ENCODE peak calls at places on chromosomes 3 and 15, in five cellular contexts. K is T-helper 2 cell, J is NCI-H1092 treated with DMSO at 0.1 percent for 48 hours, P is COR-L47, W is epithelial cell of esophagus. D is an unnamed sample.

GRCh38 chr15:29713784-29714183 is 108.5 kb downstream of the TJP1 start:
- DNase-seq in W (no peak), P (no peak), J (no peak), K (no peak), D (peak; percentile 20)

GRCh38 chr15:66783327-66784124 is 81.5 kb downstream of the SMAD6 start:
- DNase-seq in W (no peak), K (no peak), P (no peak), J (no peak), D (no peak)

GRCh38 chr3:162719684-162720341 is 1223.2 kb downstream of the OTOL1 start:
- DNase-seq in K (no peak), J (no peak), W (peak; percentile 96), P (peak; percentile 16), D (peak; percentile 50)

GRCh38 chr15:96340611-96341464 is 10.3 kb downstream of the NR2F2 start:
- DNase-seq in P (peak; percentile 55), K (no peak), W (no peak), J (peak; percentile 50), D (peak; percentile 75)

GRCh38 chr3:52490938-52491526 is 4.1 kb upstream of the STAB1 start:
- DNase-seq in W (no peak), J (no peak), P (no peak), K (no peak), D (no peak)

GRCh38 chr3:35079403-35079802 is 559.9 kb upstream of the ARPP21 start:
- DNase-seq in P (no peak), J (no peak), W (no peak), K (no peak), D (no peak)

GRCh38 chr3:165206454-165207266 is 10.5 kb upstream of the SLITRK3 start:
- DNase-seq in J (peak; percentile 76), P (peak; percentile 83), K (no peak), W (peak; percentile 83), D (peak; percentile 90)

GRCh38 chr3:15324335-15324734 is 8.1 kb downstream of the SH3BP5 start:
- DNase-seq in P (no peak), J (no peak), K (no peak), W (no peak), D (no peak)

GRCh38 chr15:66698318-66698961 is 3.6 kb upstream of the SMAD6 start:
- DNase-seq in W (peak; percentile 69), P (peak; percentile 59), K (no peak), J (peak; percentile 24), D (peak; percentile 91)

GRCh38 chr3:41854956-41855355 is 106.9 kb downstream of the ULK4 start:
- DNase-seq in K (no peak), J (no peak), P (no peak), W (no peak), D (no peak)

GRCh38 chr15:58873267-58873666 is 60.2 kb downstream of the SLTM start:
- DNase-seq in W (peak; percentile 21), J (no peak), P (no peak), K (no peak), D (no peak)

GRCh38 chr3:165256554-165256953 is 60.4 kb upstream of the SLITRK3 start:
- DNase-seq in W (no peak), J (no peak), P (no peak), K (no peak), D (no peak)

GRCh38 chr15:68429691-68430470 is 2.1 kb downstream of the ITGA11 start:
- DNase-seq in J (no peak), W (no peak), K (no peak), P (no peak), D (no peak)

GRCh38 chr3:108250626-108251025 is 28.4 kb upstream of the IFT57 start:
- DNase-seq in K (no peak), W (no peak), J (no peak), P (no peak), D (no peak)

GRCh38 chr3:43770426-43771103 is 79.8 kb downstream of the ABHD5 start:
- DNase-seq in W (peak; percentile 24), K (no peak), P (peak; percentile 5), J (peak; percentile 10), D (peak; percentile 15)

GRCh38 chr3:16305121-16305541 is 40.1 kb downstream of the OXNAD1 start:
- DNase-seq in K (no peak), P (no peak), W (no peak), J (no peak), D (no peak)

GRCh38 chr3:112539825-112540517 is 21.8 kb downstream of the ATG3 start:
- DNase-seq in P (no peak), K (no peak), W (no peak), J (no peak), D (no peak)

GRCh38 chr3:126124148-126124868 is 40.4 kb upstream of the SLC41A3 start:
- DNase-seq in K (no peak), W (no peak), P (peak; percentile 36), J (no peak), D (peak; percentile 45)

GRCh38 chr3:161401389-161401788 is 30.1 kb upstream of the SPTSSB start:
- DNase-seq in W (no peak), K (no peak), J (no peak), P (no peak), D (no peak)

GRCh38 chr15:92818658-92819311 is 81.3 kb upstream of the CHD2 start:
- DNase-seq in W (peak; percentile 30), P (no peak), K (no peak), J (peak; percentile 81), D (peak; percentile 83)

GRCh38 chr3:141426404-141427034 is 58.2 kb downstream of the ZBTB38 start:
- DNase-seq in K (no peak), W (peak; percentile 41), J (no peak), P (no peak), D (peak; percentile 14)

GRCh38 chr3:11037241-11037873 is 44.8 kb downstream of the SLC6A1 start:
- DNase-seq in K (no peak), P (no peak), J (no peak), W (no peak), D (no peak)

GRCh38 chr15:87033056-87033455 is 953.4 kb downstream of the AGBL1 start:
- DNase-seq in K (no peak), W (no peak), P (no peak), J (no peak), D (no peak)

GRCh38 chr3:6180171-6180570 is 680.7 kb upstream of the GRM7 start:
- DNase-seq in J (no peak), K (no peak), W (no peak), P (no peak), D (no peak)

GRCh38 chr15:90870354-90871096 is 2.1 kb downstream of the FURIN start:
- DNase-seq in K (no peak), P (no peak), J (no peak), W (peak; percentile 28), D (peak; percentile 36)